ENCODE peak calls at places on chromosomes 16 and 17, in four cellular contexts. One of them, this sample, is unnamed.

GRCh38 chr16:27781195-27781524 is 231.2 kb downstream of the KATNIP start:
- DNase-seq in IMR-90: no peak
- DNase-seq in HCT116: no peak
- DNase-seq in neural progenitor cell: no peak
- DNase-seq in this sample: no peak

GRCh38 chr17:44752953-44753861 is 5.6 kb upstream of the ADAM11 start:
- DNase-seq in IMR-90: no peak
- DNase-seq in HCT116: no peak
- DNase-seq in neural progenitor cell: no peak
- DNase-seq in this sample: no peak

GRCh38 chr17:64938925-64939474 is 19.7 kb upstream of the LRRC37A3 start:
- DNase-seq in IMR-90: peak; percentile 25
- DNase-seq in HCT116: no peak
- DNase-seq in neural progenitor cell: peak; percentile 75
- DNase-seq in this sample: peak; percentile 58

GRCh38 chr17:334974-335481 is 17.6 kb downstream of the RPH3AL start:
- DNase-seq in IMR-90: no peak
- DNase-seq in HCT116: no peak
- DNase-seq in neural progenitor cell: no peak
- DNase-seq in this sample: no peak

GRCh38 chr17:48646183-48647102 is 20.3 kb upstream of the HOXB9 start:
- DNase-seq in IMR-90: no peak
- DNase-seq in HCT116: peak; percentile 53
- DNase-seq in neural progenitor cell: peak; percentile 42
- DNase-seq in this sample: no peak

GRCh38 chr16:77433146-77433545 is 1.7 kb downstream of the ADAMTS18 start:
- DNase-seq in IMR-90: no peak
- DNase-seq in HCT116: no peak
- DNase-seq in neural progenitor cell: no peak
- DNase-seq in this sample: no peak

GRCh38 chr17:78014651-78015050 is 56.1 kb downstream of the TNRC6C start:
- DNase-seq in IMR-90: no peak
- DNase-seq in HCT116: no peak
- DNase-seq in neural progenitor cell: no peak
- DNase-seq in this sample: no peak

GRCh38 chr17:61809816-61810392 is 53.4 kb downstream of the BRIP1 start:
- DNase-seq in IMR-90: peak; percentile 70
- DNase-seq in HCT116: no peak
- DNase-seq in neural progenitor cell: no peak
- DNase-seq in this sample: no peak

GRCh38 chr17:2054740-2055493 is at the start of gene HIC1:
- DNase-seq in IMR-90: peak; percentile 73
- DNase-seq in HCT116: no peak
- DNase-seq in neural progenitor cell: peak; percentile 90
- DNase-seq in this sample: peak; percentile 90

GRCh38 chr16:75471723-75472634 is 7.5 kb upstream of the TMEM170A start:
- DNase-seq in IMR-90: peak; percentile 64
- DNase-seq in HCT116: no peak
- DNase-seq in neural progenitor cell: peak; percentile 69
- DNase-seq in this sample: peak; percentile 83

GRCh38 chr17:20291076-20291475 is 176.3 kb downstream of the LGALS9B start:
- DNase-seq in IMR-90: no peak
- DNase-seq in HCT116: no peak
- DNase-seq in neural progenitor cell: no peak
- DNase-seq in this sample: no peak

GRCh38 chr17:73901661-73902415 is 257.6 kb upstream of the SDK2 start:
- DNase-seq in IMR-90: no peak
- DNase-seq in HCT116: no peak
- DNase-seq in neural progenitor cell: peak; percentile 79
- DNase-seq in this sample: peak; percentile 50

GRCh38 chr17:74782571-74782970 is 6.4 kb upstream of the NAT9 start:
- DNase-seq in IMR-90: no peak
- DNase-seq in HCT116: no peak
- DNase-seq in neural progenitor cell: no peak
- DNase-seq in this sample: no peak

GRCh38 chr16:47721016-47721673 is 260.0 kb downstream of the PHKB start:
- DNase-seq in IMR-90: no peak
- DNase-seq in HCT116: no peak
- DNase-seq in neural progenitor cell: no peak
- DNase-seq in this sample: no peak

GRCh38 chr17:75346906-75347305 is 57.7 kb upstream of the SLC25A19 start:
- DNase-seq in IMR-90: peak; percentile 72
- DNase-seq in HCT116: no peak
- DNase-seq in neural progenitor cell: peak; percentile 58
- DNase-seq in this sample: peak; percentile 46

GRCh38 chr16:19236561-19236960 is 49.0 kb upstream of the CLEC19A start:
- DNase-seq in IMR-90: no peak
- DNase-seq in HCT116: no peak
- DNase-seq in neural progenitor cell: no peak
- DNase-seq in this sample: peak; percentile 73

GRCh38 chr17:59418732-59419166 is 87.3 kb downstream of the YPEL2 start:
- DNase-seq in IMR-90: no peak
- DNase-seq in HCT116: no peak
- DNase-seq in neural progenitor cell: no peak
- DNase-seq in this sample: no peak

GRCh38 chr17:60161598-60162330 is 12.0 kb downstream of the CA4 start:
- DNase-seq in IMR-90: no peak
- DNase-seq in HCT116: no peak
- DNase-seq in neural progenitor cell: peak; percentile 65
- DNase-seq in this sample: peak; percentile 3

GRCh38 chr16:18979936-18980335 is 3.8 kb upstream of the TMC7 start:
- DNase-seq in IMR-90: no peak
- DNase-seq in HCT116: no peak
- DNase-seq in neural progenitor cell: no peak
- DNase-seq in this sample: no peak

GRCh38 chr17:13575922-13576419 is 25.8 kb downstream of the HS3ST3A1 start:
- DNase-seq in IMR-90: peak; percentile 80
- DNase-seq in HCT116: no peak
- DNase-seq in neural progenitor cell: peak; percentile 43
- DNase-seq in this sample: no peak

GRCh38 chr17:71110326-71110725 is 941.0 kb downstream of the KCNJ2 start:
- DNase-seq in IMR-90: no peak
- DNase-seq in HCT116: peak; percentile 12
- DNase-seq in neural progenitor cell: no peak
- DNase-seq in this sample: no peak

GRCh38 chr16:71406724-71407123 is 35.1 kb downstream of the TLE7 start:
- DNase-seq in IMR-90: no peak
- DNase-seq in HCT116: no peak
- DNase-seq in neural progenitor cell: no peak
- DNase-seq in this sample: no peak

GRCh38 chr16:30066882-30067583 is 1.5 kb downstream of the ALDOA start:
- DNase-seq in IMR-90: no peak
- DNase-seq in HCT116: no peak
- DNase-seq in neural progenitor cell: no peak
- DNase-seq in this sample: no peak

GRCh38 chr17:68034452-68034776 is 1.1 kb upstream of the KPNA2 start:
- DNase-seq in IMR-90: no peak
- DNase-seq in HCT116: no peak
- DNase-seq in neural progenitor cell: no peak
- DNase-seq in this sample: no peak

GRCh38 chr16:50548659-50549560 is 714 bp downstream of the NKD1 start:
- DNase-seq in IMR-90: no peak
- DNase-seq in HCT116: no peak
- DNase-seq in neural progenitor cell: peak; percentile 10
- DNase-seq in this sample: no peak

GRCh38 chr17:44417553-44417952 is 28.1 kb upstream of the ITGA2B start:
- DNase-seq in IMR-90: peak; percentile 97
- DNase-seq in HCT116: peak; percentile 29
- DNase-seq in neural progenitor cell: no peak
- DNase-seq in this sample: no peak

GRCh38 chr17:46765491-46765890 is 53.0 kb downstream of the WNT3 start:
- DNase-seq in IMR-90: no peak
- DNase-seq in HCT116: no peak
- DNase-seq in neural progenitor cell: no peak
- DNase-seq in this sample: no peak

GRCh38 chr16:1428511-1428910 is 2.4 kb upstream of the PERCC1 start:
- DNase-seq in IMR-90: no peak
- DNase-seq in HCT116: no peak
- DNase-seq in neural progenitor cell: peak; percentile 70
- DNase-seq in this sample: no peak

GRCh38 chr17:59371426-59372099 is 40.1 kb downstream of the YPEL2 start:
- DNase-seq in IMR-90: no peak
- DNase-seq in HCT116: no peak
- DNase-seq in neural progenitor cell: no peak
- DNase-seq in this sample: peak; percentile 58

GRCh38 chr17:17494499-17495447 is 1.4 kb downstream of the RASD1 start:
- DNase-seq in IMR-90: peak; percentile 37
- DNase-seq in HCT116: no peak
- DNase-seq in neural progenitor cell: peak; percentile 77
- DNase-seq in this sample: peak; percentile 60

GRCh38 chr17:12996357-12996756 is 21.5 kb downstream of the ELAC2 start:
- DNase-seq in IMR-90: no peak
- DNase-seq in HCT116: no peak
- DNase-seq in neural progenitor cell: no peak
- DNase-seq in this sample: no peak

GRCh38 chr16:50530277-50531236 is 17.6 kb upstream of the NKD1 start:
- DNase-seq in IMR-90: no peak
- DNase-seq in HCT116: no peak
- DNase-seq in neural progenitor cell: no peak
- DNase-seq in this sample: peak; percentile 48

GRCh38 chr16:56389554-56389953 is 35.8 kb downstream of the AMFR start:
- DNase-seq in IMR-90: peak; percentile 100
- DNase-seq in HCT116: no peak
- DNase-seq in neural progenitor cell: no peak
- DNase-seq in this sample: no peak

GRCh38 chr17:73459980-73460379 is 148.2 kb upstream of the CDC42EP4 start:
- DNase-seq in IMR-90: no peak
- DNase-seq in HCT116: no peak
- DNase-seq in neural progenitor cell: no peak
- DNase-seq in this sample: no peak

GRCh38 chr16:86343111-86343642 is 167.2 kb upstream of the FOXF1 start:
- DNase-seq in IMR-90: peak; percentile 89
- DNase-seq in HCT116: no peak
- DNase-seq in neural progenitor cell: no peak
- DNase-seq in this sample: peak; percentile 82

GRCh38 chr16:12144355-12144754 is 167.8 kb downstream of the SNX29 start:
- DNase-seq in IMR-90: no peak
- DNase-seq in HCT116: no peak
- DNase-seq in neural progenitor cell: no peak
- DNase-seq in this sample: no peak

GRCh38 chr16:78200623-78201096 is 101.2 kb downstream of the WWOX start:
- DNase-seq in IMR-90: no peak
- DNase-seq in HCT116: no peak
- DNase-seq in neural progenitor cell: no peak
- DNase-seq in this sample: no peak

GRCh38 chr17:42421479-42422332 is 1.4 kb downstream of the CAVIN1 start:
- DNase-seq in IMR-90: peak; percentile 81
- DNase-seq in HCT116: no peak
- DNase-seq in neural progenitor cell: peak; percentile 59
- DNase-seq in this sample: peak; percentile 68
- H2AFZ ChIP-seq in IMR-90: peak overlapping the region; percentile 61
- H2AFZ ChIP-seq in HCT116: no peak overlapping the region
- H2AFZ ChIP-seq in neural progenitor cell: peak overlapping the region; percentile 35
- H2AFZ ChIP-seq in this sample: peak overlapping the region; percentile 37

DNA sequence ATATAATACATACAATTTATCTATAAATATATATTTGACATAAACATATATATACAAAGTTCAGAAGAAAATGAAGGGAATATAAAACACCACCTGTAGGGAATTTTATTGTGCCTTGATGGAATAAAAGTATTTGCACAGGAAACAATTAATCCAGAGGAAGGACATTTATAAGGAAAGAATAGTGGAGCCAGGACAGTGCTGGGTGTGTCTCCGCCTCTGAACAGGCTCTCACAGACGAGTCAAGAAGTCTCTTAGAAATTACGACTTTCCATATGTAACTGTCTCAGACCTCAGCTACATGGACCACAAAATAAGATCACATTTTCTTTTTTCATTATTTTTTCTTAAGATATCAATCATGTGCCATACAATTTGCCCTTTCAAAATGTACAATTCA is 93.9 kb downstream of the TMEM114 start:
- DNase-seq in IMR-90: no peak
- DNase-seq in HCT116: no peak
- DNase-seq in neural progenitor cell: no peak
- DNase-seq in this sample: no peak
- H2AFZ ChIP-seq in IMR-90: no peak overlapping the region
- H2AFZ ChIP-seq in HCT116: no peak overlapping the region
- H2AFZ ChIP-seq in neural progenitor cell: no peak overlapping the region
- H2AFZ ChIP-seq in this sample: no peak overlapping the region

GRCh38 chr16:84262939-84263338 is 23.1 kb upstream of the KCNG4 start:
- DNase-seq in IMR-90: no peak
- DNase-seq in HCT116: no peak
- DNase-seq in neural progenitor cell: no peak
- DNase-seq in this sample: no peak

GRCh38 chr16:84268231-84268630 is 26.4 kb upstream of the WFDC1 start:
- DNase-seq in IMR-90: no peak
- DNase-seq in HCT116: no peak
- DNase-seq in neural progenitor cell: no peak
- DNase-seq in this sample: no peak

GRCh38 chr16:84268661-84269060 is 26.0 kb upstream of the WFDC1 start:
- DNase-seq in IMR-90: no peak
- DNase-seq in HCT116: no peak
- DNase-seq in neural progenitor cell: peak; percentile 12
- DNase-seq in this sample: no peak

GRCh38 chr16:84267380-84267779 is 27.3 kb upstream of the WFDC1 start:
- DNase-seq in IMR-90: no peak
- DNase-seq in HCT116: no peak
- DNase-seq in neural progenitor cell: no peak
- DNase-seq in this sample: no peak

GRCh38 chr16:84266451-84266850 is 26.6 kb upstream of the KCNG4 start:
- DNase-seq in IMR-90: peak; percentile 47
- DNase-seq in HCT116: peak; percentile 93
- DNase-seq in neural progenitor cell: peak; percentile 85
- DNase-seq in this sample: peak; percentile 77
- H2AFZ ChIP-seq in IMR-90: peak overlapping the region; percentile 56
- H2AFZ ChIP-seq in HCT116: peak overlapping the region; percentile 76
- H2AFZ ChIP-seq in neural progenitor cell: peak overlapping the region; percentile 93
- H2AFZ ChIP-seq in this sample: peak overlapping the region; percentile 10

GRCh38 chr16:3998793-3999478 is 117.3 kb downstream of the ADCY9 start:
- DNase-seq in IMR-90: peak; percentile 35
- DNase-seq in HCT116: no peak
- DNase-seq in neural progenitor cell: no peak
- DNase-seq in this sample: no peak
- H2AFZ ChIP-seq in IMR-90: peak overlapping the region; percentile 72
- H2AFZ ChIP-seq in HCT116: no peak overlapping the region
- H2AFZ ChIP-seq in neural progenitor cell: no peak overlapping the region
- H2AFZ ChIP-seq in this sample: no peak overlapping the region

GRCh38 chr17:80791758-80792284 is 199.8 kb upstream of the CHMP6 start:
- DNase-seq in IMR-90: peak; percentile 100
- DNase-seq in HCT116: peak; percentile 99
- DNase-seq in neural progenitor cell: no peak
- DNase-seq in this sample: peak; percentile 86
- H2AFZ ChIP-seq in IMR-90: peak overlapping the region; percentile 45
- H2AFZ ChIP-seq in HCT116: no peak overlapping the region
- H2AFZ ChIP-seq in neural progenitor cell: no peak overlapping the region
- H2AFZ ChIP-seq in this sample: no peak overlapping the region

This sample was measured in hepatocyte.